ENCODE peak calls at places on chromosomes 2 and 18, in six cellular contexts. W, O, H, Z, P and F are unnamed samples.

GRCh38 chr2:145012214-145012670 is 492.3 kb upstream of the ZEB2 start:
- DNase-seq in W (peak; percentile 76), O (peak; percentile 89), H (peak; percentile 37), Z (no peak), P (no peak), F (no peak)

GRCh38 chr18:23068692-23069305 is 66.5 kb upstream of the CABLES1 start:
- DNase-seq in W (no peak), P (no peak), O (no peak), Z (no peak), H (no peak), F (no peak)

GRCh38 chr2:42063383-42064171 is 15.8 kb downstream of the PKDCC start:
- DNase-seq in P (peak; percentile 39), O (peak; percentile 77), W (no peak), Z (no peak), H (peak; percentile 67), F (no peak)

GRCh38 chr18:60120231-60120630 is 220.4 kb downstream of the PMAIP1 start:
- DNase-seq in W (no peak), P (no peak), O (no peak), Z (no peak), H (no peak), F (no peak)

GRCh38 chr2:23788100-23788499 is 138.8 kb downstream of the ATAD2B start:
- DNase-seq in H (no peak), O (no peak), Z (no peak), P (no peak), W (no peak), F (no peak)

GRCh38 chr2:238325694-238326093 is 5.4 kb downstream of the TRAF3IP1 start:
- DNase-seq in H (no peak), O (no peak), Z (no peak), P (no peak), W (no peak), F (no peak)

GRCh38 chr18:12645751-12646203 is 12.1 kb downstream of the SPIRE1 start:
- DNase-seq in W (no peak), P (peak; percentile 7), O (peak; percentile 48), Z (peak; percentile 33), H (peak; percentile 46), F (peak; percentile 74)

GRCh38 chr2:207330912-207331311 is 165.2 kb upstream of the KLF7 start:
- DNase-seq in H (peak; percentile 98), O (peak; percentile 98), Z (no peak), W (peak; percentile 89), P (peak; percentile 96), F (no peak)

GRCh38 chr2:7722212-7722910 is 805.1 kb downstream of the RNF144A start:
- DNase-seq in W (no peak), O (no peak), Z (no peak), H (no peak), P (no peak), F (no peak)

GRCh38 chr2:50335433-50335832 is 696.5 kb downstream of the NRXN1 start:
- DNase-seq in Z (no peak), O (no peak), H (no peak), W (no peak), P (no peak), F (no peak)